ENCODE peak calls at places on chromosomes 3 and 15, in four cellular contexts. One of them, this sample, is unnamed.

GRCh38 chr3:13654330-13655073 is 105.6 kb downstream of the FBLN2 start:
- DNase-seq in cardiac fibroblast: no peak
- DNase-seq in astrocyte: no peak
- DNase-seq in activated CD8-positive, alpha-beta memory T cell treated with anti-CD3 and anti-CD28 coated beads for 24 hours: peak; percentile 70
- DNase-seq in this sample: peak; percentile 65

GRCh38 chr3:61626484-61626883 is 65.1 kb downstream of the PTPRG start:
- DNase-seq in cardiac fibroblast: no peak
- DNase-seq in astrocyte: no peak
- DNase-seq in activated CD8-positive, alpha-beta memory T cell treated with anti-CD3 and anti-CD28 coated beads for 24 hours: no peak
- DNase-seq in this sample: no peak

GRCh38 chr3:4581905-4582611 is 88.9 kb downstream of the ITPR1 start:
- DNase-seq in cardiac fibroblast: peak; percentile 20
- DNase-seq in astrocyte: no peak
- DNase-seq in activated CD8-positive, alpha-beta memory T cell treated with anti-CD3 and anti-CD28 coated beads for 24 hours: no peak
- DNase-seq in this sample: no peak

GRCh38 chr15:63473999-63474809 is 30.2 kb upstream of the USP3 start:
- DNase-seq in cardiac fibroblast: peak; percentile 68
- DNase-seq in astrocyte: peak; percentile 80
- DNase-seq in activated CD8-positive, alpha-beta memory T cell treated with anti-CD3 and anti-CD28 coated beads for 24 hours: peak; percentile 73
- DNase-seq in this sample: no peak

GRCh38 chr3:186772281-186772885 is 11.0 kb upstream of the EIF4A2 start:
- DNase-seq in cardiac fibroblast: no peak
- DNase-seq in astrocyte: no peak
- DNase-seq in activated CD8-positive, alpha-beta memory T cell treated with anti-CD3 and anti-CD28 coated beads for 24 hours: no peak
- DNase-seq in this sample: peak; percentile 40

GRCh38 chr15:93056836-93057235 is 32.2 kb downstream of the RGMA start:
- DNase-seq in cardiac fibroblast: no peak
- DNase-seq in astrocyte: no peak
- DNase-seq in activated CD8-positive, alpha-beta memory T cell treated with anti-CD3 and anti-CD28 coated beads for 24 hours: no peak
- DNase-seq in this sample: no peak

GRCh38 chr3:97691354-97691753 is 73.2 kb upstream of the ARL6 start:
- DNase-seq in cardiac fibroblast: no peak
- DNase-seq in astrocyte: no peak
- DNase-seq in activated CD8-positive, alpha-beta memory T cell treated with anti-CD3 and anti-CD28 coated beads for 24 hours: no peak
- DNase-seq in this sample: no peak

GRCh38 chr15:41010335-41010734 is 57.1 kb downstream of the CHAC1 start:
- DNase-seq in cardiac fibroblast: no peak
- DNase-seq in astrocyte: no peak
- DNase-seq in activated CD8-positive, alpha-beta memory T cell treated with anti-CD3 and anti-CD28 coated beads for 24 hours: no peak
- DNase-seq in this sample: no peak

GRCh38 chr3:111534701-111535100 is 7.3 kb upstream of the CD96 start:
- DNase-seq in cardiac fibroblast: peak; percentile 67
- DNase-seq in astrocyte: peak; percentile 44
- DNase-seq in activated CD8-positive, alpha-beta memory T cell treated with anti-CD3 and anti-CD28 coated beads for 24 hours: no peak
- DNase-seq in this sample: no peak

GRCh38 chr3:110774496-110775265 is 296.9 kb upstream of the NECTIN3 start:
- DNase-seq in cardiac fibroblast: peak; percentile 31
- DNase-seq in astrocyte: peak; percentile 68
- DNase-seq in activated CD8-positive, alpha-beta memory T cell treated with anti-CD3 and anti-CD28 coated beads for 24 hours: no peak
- DNase-seq in this sample: no peak

GRCh38 chr3:98359993-98360675 is 6.5 kb downstream of the OR5K4 start:
- DNase-seq in cardiac fibroblast: peak; percentile 9
- DNase-seq in astrocyte: no peak
- DNase-seq in activated CD8-positive, alpha-beta memory T cell treated with anti-CD3 and anti-CD28 coated beads for 24 hours: no peak
- DNase-seq in this sample: no peak

This sample was measured in naive thymus-derived CD4-positive, alpha-beta T cell.